ENCODE peak calls at places on chromosomes 3 and 15, in four cellular contexts. B is left ventricle myocardium inferior; N is naive thymus-derived CD4-positive, alpha-beta T cell; I is prostate gland. V is an unnamed sample. For H3K4me1, the result is how much of the 10 kb centered on the place peaks cover.

GRCh38 chr3:102182162-102182561 is 252.7 kb upstream of the ZPLD1 start:
- DNase-seq in B (no peak), N (no peak), I (no peak), V (no peak)

GRCh38 chr3:118272976-118273375 is 761.7 kb downstream of the IGSF11 start:
- DNase-seq in B (no peak), N (no peak), I (no peak), V (no peak)

GRCh38 chr3:190003730-190004129 is 117.0 kb downstream of the P3H2 start:
- DNase-seq in B (no peak), N (no peak), I (no peak), V (no peak)

GRCh38 chr3:59611649-59612431 is 562.0 kb upstream of the CFAP20DC start:
- DNase-seq in B (no peak), N (no peak), I (no peak), V (no peak)

GRCh38 chr15:22952826-22953579 is 27.2 kb downstream of the CYFIP1 start:
- DNase-seq in B (no peak), N (no peak), I (no peak), V (no peak)

GRCh38 chr3:2510746-2511145 is 412.1 kb downstream of the CNTN4 start:
- DNase-seq in B (no peak), N (no peak), I (no peak), V (no peak)

GRCh38 chr3:193903976-193904375 is 232.0 kb upstream of the HES1 start:
- DNase-seq in B (no peak), N (no peak), I (no peak), V (no peak)

GRCh38 chr3:173869786-173870185 is 472.2 kb downstream of the NLGN1 start:
- DNase-seq in B (no peak), N (no peak), I (no peak), V (no peak)

GRCh38 chr15:47366884-47367283 is 350.4 kb upstream of the SEMA6D start:
- DNase-seq in B (no peak), N (no peak), I (no peak), V (no peak)

GRCh38 chr3:55964491-55964980 is 477.4 kb upstream of the WNT5A start:
- DNase-seq in B (no peak), N (no peak), I (no peak), V (no peak)

GRCh38 chr3:53595660-53596059 is 101.2 kb downstream of the CACNA1D start:
- DNase-seq in B (no peak), N (no peak), I (no peak), V (no peak)

GRCh38 chr15:73781038-73781925 is 28.1 kb upstream of the INSYN1 start:
- DNase-seq in B (no peak), N (no peak), I (no peak), V (no peak)

GRCh38 chr3:159814161-159814560 is 174.5 kb upstream of the IL12A start:
- DNase-seq in B (no peak), N (no peak), I (peak), V (no peak)

GRCh38 chr3:53823026-53823955 is 22.9 kb downstream of the CHDH start:
- DNase-seq in B (no peak), N (no peak), I (no peak), V (no peak)

GRCh38 chr3:15781131-15781530 is 16.6 kb downstream of the ANKRD28 start:
- DNase-seq in B (no peak), N (no peak), I (no peak), V (no peak)

GRCh38 chr3:141094851-141095545 is 43.9 kb downstream of the SPSB4 start:
- DNase-seq in B (peak), N (no peak), I (no peak), V (peak)

GRCh38 chr3:53114412-53115074 is 15.7 kb downstream of the RFT1 start:
- DNase-seq in B (no peak), N (no peak), I (no peak), V (no peak)

GRCh38 chr3:4575413-4575812 is 82.3 kb downstream of the ITPR1 start:
- DNase-seq in B (no peak), N (no peak), I (no peak), V (no peak)

GRCh38 chr3:194270627-194271458 is 80.3 kb downstream of the CPN2 start:
- DNase-seq in B (peak), N (no peak), I (peak), V (peak)

DNA sequence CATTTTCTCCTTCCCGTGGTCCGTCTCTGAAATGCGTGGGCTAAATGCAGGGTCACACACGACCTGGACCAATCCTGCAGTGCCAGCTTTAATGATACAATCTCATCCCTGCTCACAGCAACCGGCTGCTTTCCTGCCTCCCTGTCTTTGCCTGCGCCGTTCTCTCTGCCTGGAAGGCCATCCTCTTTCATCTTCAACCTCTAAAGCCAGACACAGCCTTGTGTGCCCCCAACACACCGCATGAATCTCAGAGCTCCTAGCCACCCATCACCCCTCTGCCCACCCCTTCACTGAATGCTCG is 14.7 kb downstream of the H1-8 start:
- DNase-seq in B (no peak), N (no peak), I (no peak), V (no peak)
- H3K4me1 ChIP-seq in B (half or more), N (under half), I (under half), V (under half)

DNA sequence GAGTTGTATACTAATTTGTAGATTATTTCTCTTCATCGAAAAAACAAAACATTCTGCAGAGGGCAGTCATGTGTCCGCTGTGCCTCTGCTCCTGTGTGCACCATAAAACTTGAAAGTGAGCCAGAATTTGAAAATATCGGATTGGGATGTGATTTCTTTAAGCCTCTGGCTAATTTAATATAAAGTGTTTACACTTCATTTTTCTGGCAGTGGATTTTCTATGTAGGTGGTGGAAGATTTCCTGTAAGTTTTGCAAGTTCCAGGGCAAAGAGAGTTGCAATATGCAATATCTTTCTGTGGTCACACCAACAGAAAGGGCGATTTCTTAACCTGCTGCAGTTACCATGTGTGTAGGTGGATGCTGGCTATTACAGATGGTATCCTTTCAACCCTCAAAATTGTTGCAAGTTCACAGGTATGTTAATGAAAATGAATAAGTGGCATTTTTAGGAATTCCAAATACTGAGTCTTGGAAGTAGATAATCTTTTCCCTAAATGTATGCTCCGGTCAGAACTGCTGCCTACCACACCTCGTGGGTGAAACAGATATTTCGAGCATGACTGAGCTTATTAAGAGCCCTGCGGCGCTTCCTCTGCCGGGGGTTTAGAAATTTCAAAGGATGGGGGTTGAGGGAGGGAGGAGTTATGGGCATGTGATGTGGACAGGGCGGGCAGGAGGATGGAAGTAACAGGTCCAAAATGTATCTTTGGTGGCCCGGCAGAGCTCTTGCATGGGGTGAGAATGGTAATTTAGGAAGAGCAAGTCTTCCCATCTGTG is 134.0 kb downstream of the PGPEP1L start:
- DNase-seq in B (no peak), N (no peak), I (no peak), V (peak)
- H3K4me1 ChIP-seq in B (half or more), N (under half), I (under half), V (half or more)

GRCh38 chr15:101474233-101474632 is 15.3 kb downstream of the PCSK6 start:
- DNase-seq in B (no peak), N (no peak), I (no peak), V (no peak)
- H3K4me1 ChIP-seq in B (under half), N (under half), I (under half), V (under half)

DNA sequence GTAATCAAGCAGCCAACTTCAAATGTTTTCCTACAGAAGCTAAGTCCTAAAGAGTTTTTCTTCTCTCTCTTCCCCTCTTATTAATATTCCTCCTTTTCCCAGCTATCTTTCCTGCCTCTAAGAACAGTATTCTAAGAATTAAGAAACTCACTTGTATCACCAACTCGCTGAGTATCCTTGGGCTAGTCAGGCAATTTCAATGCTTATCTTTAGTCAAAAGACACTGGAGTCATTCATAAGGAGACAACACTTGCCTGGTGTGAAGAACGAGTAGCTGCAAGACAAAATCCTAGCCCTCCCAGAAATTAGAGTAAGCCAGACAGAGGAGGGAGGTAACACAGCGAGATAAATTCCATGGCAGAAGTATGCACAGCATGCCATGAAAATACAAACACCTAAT is 10.7 kb downstream of the VGLL4 start:
- DNase-seq in B (no peak), N (no peak), I (no peak), V (no peak)
- H3K4me1 ChIP-seq in B (half or more), N (under half), I (under half), V (half or more)

DNA sequence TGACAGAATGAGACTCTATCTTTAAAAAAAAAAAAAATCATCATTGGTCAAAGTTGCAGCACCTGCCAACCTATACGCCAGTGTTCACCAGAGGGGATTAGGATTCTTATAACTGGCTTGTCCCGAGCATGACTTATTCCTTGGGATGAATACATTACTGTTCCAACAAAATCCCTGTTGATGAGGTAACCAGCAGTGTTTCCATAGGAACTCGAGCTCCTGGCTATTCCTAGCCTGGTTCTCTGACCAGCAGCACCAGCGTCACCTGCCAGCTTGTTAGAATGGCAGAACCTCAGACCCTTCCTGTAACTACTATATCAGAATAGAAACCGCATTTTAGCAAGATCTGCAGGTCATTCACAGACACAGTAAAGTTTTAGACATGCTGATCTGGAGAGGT is 364.4 kb downstream of the PTPRG start:
- DNase-seq in B (no peak), N (no peak), I (no peak), V (no peak)
- H3K4me1 ChIP-seq in B (half or more), N (under half), I (under half), V (under half)

GRCh38 chr3:64164309-64164708 is 61.0 kb downstream of the PRICKLE2 start:
- DNase-seq in B (no peak), N (no peak), I (no peak), V (no peak)
- H3K4me1 ChIP-seq in B (under half), N (under half), I (under half), V (half or more)

DNA sequence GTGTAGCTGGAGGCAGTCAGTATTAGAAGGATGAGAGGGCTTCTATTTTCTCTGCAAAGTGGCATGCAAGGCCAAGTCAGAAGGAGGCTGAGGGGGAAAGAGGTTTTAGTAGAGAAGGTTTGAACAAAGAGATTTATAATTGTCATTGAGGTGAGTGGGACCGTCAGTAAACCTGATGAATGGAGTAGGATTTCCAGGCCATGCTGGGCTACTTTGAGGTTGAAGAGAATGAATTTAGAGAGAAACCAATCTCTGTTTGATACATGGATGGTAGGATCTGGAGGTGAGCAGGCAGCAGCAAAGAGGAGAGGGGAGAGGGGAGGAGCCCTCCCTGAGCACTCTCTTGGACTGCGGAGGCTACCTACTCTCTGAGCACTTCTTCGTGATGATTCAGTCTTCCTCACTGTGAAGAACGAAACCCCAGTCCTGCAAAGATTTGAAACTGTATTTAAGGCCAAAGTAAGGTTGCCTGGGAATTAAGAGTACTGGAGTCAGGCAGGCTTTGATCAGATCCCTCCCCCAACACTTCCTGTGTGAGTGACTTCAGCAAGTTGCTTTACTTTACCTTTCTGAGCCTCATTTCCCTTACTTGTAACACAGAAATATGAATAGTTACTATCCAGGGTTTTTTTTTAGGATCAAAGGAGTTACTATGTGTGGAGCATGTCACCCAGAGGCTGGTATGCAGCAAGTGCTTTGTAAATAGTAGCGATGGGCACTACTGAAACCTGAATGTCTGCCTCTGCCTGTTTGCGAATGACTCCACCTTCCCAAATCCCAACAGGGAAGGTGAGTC is 75.8 kb downstream of the RPL39L start:
- DNase-seq in B (no peak), N (no peak), I (peak), V (no peak)
- H3K4me1 ChIP-seq in B (under half), N (under half), I (under half), V (under half)

DNA sequence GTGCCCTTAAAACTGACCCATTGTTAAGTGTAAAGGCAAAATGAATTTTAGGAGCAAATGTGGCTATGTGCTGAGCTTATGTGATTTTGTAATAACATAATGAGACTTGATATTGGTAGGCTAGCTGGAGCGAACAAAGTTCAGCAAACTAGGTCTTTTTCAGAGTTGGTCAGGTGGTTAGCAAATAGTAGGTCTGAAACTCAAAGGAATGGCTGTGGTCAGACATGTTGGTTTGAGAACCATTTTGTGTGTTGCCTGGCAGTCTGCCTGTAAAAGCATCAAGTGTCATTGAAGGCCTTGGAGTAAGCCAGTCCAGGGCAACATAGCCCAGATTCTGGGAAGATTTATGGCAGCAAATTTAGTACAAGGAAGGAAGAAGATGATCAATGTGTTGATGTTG is 16.4 kb downstream of the FBXO22 start:
- DNase-seq in B (no peak), N (no peak), I (no peak), V (no peak)
- H3K4me1 ChIP-seq in B (under half), N (under half), I (under half), V (under half)

GRCh38 chr3:177598110-177598833 is 401.0 kb upstream of the TBL1XR1 start:
- DNase-seq in B (no peak), N (no peak), I (peak), V (peak)
- H3K4me1 ChIP-seq in B (under half), N (under half), I (under half), V (half or more)